ENCODE peak calls at places on chromosomes 1 and 21, in four cellular contexts. S, N, L and Z are unnamed samples. For H3K4me1, the result is how much of the 10 kb centered on the place peaks cover.

GRCh38 chr21:45516671-45517151 is 25.5 kb downstream of the SLC19A1 start:
- DNase-seq in N (no peak), L (no peak), S (no peak), Z (no peak)

GRCh38 chr1:108050134-108050533 is 85.2 kb upstream of the VAV3 start:
- DNase-seq in S (no peak), L (no peak), N (no peak), Z (no peak)

GRCh38 chr1:53642607-53643006 is 96.4 kb downstream of the GLIS1 start:
- DNase-seq in L (no peak), S (no peak), N (no peak), Z (no peak)

GRCh38 chr1:151047591-151047924 is at the start of gene C1orf56:
- DNase-seq in N (peak), S (no peak), L (peak), Z (no peak)

GRCh38 chr1:244548558-244549115 is 87.6 kb downstream of the CATSPERE start:
- DNase-seq in N (no peak), L (no peak), S (no peak), Z (no peak)

GRCh38 chr1:30413606-30414005 is 309.8 kb downstream of the MATN1 start:
- DNase-seq in S (no peak), L (no peak), N (peak), Z (no peak)

GRCh38 chr1:55276671-55277376 is 61.7 kb upstream of the USP24 start:
- DNase-seq in S (no peak), L (no peak), N (no peak), Z (no peak)

GRCh38 chr1:78533536-78533935 is 42.8 kb downstream of the PTGFR start:
- DNase-seq in S (no peak), N (no peak), L (no peak), Z (no peak)

GRCh38 chr1:218479436-218480115 is 134.4 kb downstream of the TGFB2 start:
- DNase-seq in S (no peak), L (peak), N (no peak), Z (peak)

GRCh38 chr21:42366292-42367010 is at the start of gene TFF1:
- DNase-seq in L (no peak), S (no peak), N (no peak), Z (no peak)

GRCh38 chr1:229114315-229114714 is 156.6 kb upstream of the RAB4A start:
- DNase-seq in N (no peak), S (no peak), L (peak), Z (no peak)

GRCh38 chr1:225845633-225846259 is 35.8 kb downstream of the EPHX1 start:
- DNase-seq in L (peak), N (peak), S (peak), Z (peak)
- H3K4me1 ChIP-seq in L (under half), N (under half), S (under half), Z (under half)

DNA sequence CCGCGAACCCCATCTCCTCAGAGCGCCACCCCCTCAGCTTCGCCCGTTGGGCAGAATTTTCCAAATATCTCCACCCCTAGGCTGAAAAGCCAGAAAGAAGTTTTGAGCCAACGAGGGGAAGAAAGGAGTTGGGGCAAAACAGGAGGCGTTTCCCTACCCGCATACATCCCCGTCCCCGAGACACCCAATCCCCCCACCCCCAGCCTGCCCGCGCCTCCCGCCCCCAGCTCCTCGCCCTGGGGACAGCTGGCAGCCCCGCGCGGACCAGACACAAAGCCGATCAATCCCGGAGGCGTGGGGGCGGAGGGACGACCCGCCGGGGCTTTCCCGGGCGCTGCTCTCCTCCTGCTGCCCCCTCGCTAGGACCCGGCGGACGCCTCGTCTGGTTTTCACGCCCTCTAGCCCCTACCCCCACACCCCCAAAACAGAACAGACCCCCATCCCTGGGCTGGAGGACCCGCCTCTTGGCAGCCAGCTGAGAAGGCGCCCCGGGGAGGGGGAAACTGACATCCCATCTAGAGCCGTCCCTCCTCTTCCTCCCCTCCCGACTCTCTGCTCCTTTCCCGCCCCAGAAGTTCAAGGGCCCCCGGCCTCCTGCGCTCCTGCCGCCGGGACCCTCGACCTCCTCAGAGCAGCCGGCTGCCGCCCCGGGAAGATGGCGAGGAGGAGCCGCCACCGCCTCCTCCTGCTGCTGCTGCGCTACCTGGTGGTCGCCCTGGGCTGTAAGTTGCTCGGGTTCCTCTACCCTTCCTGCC is at the start of gene JAM2:
- DNase-seq in S (no peak), N (no peak), L (peak), Z (no peak)
- TF ChIP-seq CTCF in S (no peak), N (no peak), L (no peak), Z (no peak)

DNA sequence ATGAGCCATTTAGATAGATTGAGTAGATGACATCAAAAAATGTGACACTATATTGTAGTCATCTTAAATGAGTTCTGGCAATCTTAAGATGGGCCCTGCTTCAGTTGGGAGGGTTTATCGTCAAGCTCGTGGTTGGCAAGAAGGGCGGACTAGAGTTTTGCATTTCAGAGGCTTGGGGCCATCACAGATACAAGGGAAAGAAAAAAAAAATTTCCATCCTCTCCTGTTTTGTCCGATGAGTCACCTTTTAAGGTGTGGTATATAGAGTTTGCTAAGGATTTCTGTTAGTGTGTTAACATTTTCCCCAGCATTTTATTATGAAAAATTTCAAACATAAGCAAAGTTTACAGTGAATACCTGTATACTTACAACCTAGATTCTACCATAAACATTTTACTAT is 31.8 kb upstream of the KCNQ4 start:
- DNase-seq in N (no peak), S (no peak), L (no peak), Z (peak)
- H3K27ac ChIP-seq in N (no peak), S (no peak), L (no peak), Z (no peak)

GRCh38 chr21:14290584-14290983 is 74.6 kb downstream of the RBM11 start:
- DNase-seq in N (no peak), L (no peak), S (no peak), Z (no peak)

GRCh38 chr21:14284439-14284838 is 68.5 kb downstream of the RBM11 start:
- DNase-seq in N (no peak), S (no peak), L (no peak), Z (no peak)

GRCh38 chr21:14285147-14285546 is 69.2 kb downstream of the RBM11 start:
- DNase-seq in N (no peak), L (no peak), S (no peak), Z (no peak)
- H3K4me1 ChIP-seq in N (under half), L (under half), S (under half), Z (under half)

GRCh38 chr1:24390924-24391782 is 22.4 kb downstream of the STPG1 start:
- DNase-seq in N (peak), L (peak), S (peak), Z (no peak)

GRCh38 chr1:24393892-24394291 is 19.7 kb downstream of the STPG1 start:
- DNase-seq in N (peak), S (no peak), L (peak), Z (no peak)

GRCh38 chr1:24392982-24393645 is 20.5 kb downstream of the STPG1 start:
- DNase-seq in S (no peak), N (no peak), L (no peak), Z (no peak)

GRCh38 chr1:24392604-24392946 is 21.0 kb downstream of the STPG1 start:
- DNase-seq in N (no peak), L (no peak), S (no peak), Z (no peak)

GRCh38 chr1:24391882-24392603 is 21.5 kb downstream of the STPG1 start:
- DNase-seq in S (no peak), N (peak), L (peak), Z (peak)
- TF ChIP-seq CTCF in S (peak), N (peak), L (peak), Z (peak)

DNA sequence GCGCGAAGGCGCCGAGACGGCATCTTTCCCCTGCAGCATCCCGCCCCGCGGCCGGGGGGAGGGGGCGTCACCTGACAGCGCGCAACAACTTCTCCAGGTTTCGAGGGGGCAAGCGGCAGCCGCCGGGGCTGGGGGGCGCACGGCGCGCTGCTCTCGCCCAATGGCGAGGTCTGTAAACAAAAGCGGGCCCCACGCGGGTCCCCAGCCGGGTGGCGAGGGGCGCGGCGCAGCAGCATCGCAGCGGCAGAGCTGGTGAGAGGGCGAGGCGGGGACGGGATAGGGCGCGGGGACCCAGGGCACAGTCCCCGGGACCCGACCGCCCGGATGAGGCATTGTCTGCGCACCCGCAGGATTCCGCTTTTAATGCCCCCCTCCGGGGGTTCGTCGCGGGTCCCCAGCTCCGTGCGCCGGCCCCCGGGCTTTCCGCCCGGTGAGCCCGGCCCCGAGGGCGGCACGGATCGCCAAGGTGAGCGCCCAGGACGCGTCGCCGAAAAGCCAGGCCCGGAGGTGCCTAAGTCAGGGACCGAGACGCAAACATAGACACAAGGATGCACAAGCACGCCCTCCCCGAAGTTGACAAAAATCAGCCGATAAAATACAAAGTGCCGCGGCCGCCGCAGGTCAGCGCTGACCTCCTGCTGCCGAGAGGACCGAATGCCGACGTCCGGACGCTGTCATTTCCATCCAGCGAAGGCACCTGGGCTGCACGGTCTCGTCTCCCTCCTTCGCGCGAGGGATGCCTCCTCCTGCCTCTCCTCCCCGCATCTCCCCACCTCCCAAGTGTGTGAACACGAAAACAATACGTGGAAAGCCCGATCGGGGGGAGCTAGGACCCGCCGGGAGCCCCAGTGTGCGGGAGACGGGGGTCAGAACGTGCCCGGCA is 101.3 kb upstream of the SOD1 start:
- DNase-seq in N (no peak), S (no peak), L (peak), Z (peak)
- H3K27ac ChIP-seq in N (no peak), S (peak), L (no peak), Z (no peak)

DNA sequence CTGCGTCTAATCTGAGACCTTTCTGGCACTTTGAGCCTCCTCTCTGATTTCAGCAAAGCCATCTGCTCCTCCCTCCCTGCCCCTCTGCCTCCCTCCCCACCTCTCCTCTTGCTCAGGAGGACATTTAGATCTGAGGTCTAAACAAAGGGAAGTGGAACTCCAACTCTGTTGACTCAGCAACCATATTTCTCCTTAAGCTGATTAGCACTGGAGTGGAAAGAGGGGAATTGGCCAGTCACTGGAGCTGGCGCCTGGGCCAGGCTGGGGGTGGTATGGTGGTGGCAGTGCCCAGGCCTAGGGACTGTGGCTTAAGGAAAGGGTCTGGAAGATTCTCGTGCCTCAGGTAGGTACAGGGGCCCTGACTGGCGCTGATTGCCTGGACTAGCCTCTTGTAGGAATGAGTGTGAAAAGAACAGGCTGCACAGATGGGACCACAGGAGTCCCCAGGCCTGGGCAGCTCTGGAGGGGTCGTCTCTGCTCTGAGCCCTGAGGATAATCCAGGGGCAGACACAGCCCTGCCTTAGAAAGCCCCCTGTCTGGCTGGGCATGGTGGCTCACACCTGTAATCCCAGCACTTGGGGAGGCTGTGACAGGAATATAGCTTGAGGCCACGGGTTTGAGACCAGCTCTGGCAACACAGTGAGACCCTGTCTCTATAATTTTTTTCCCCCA is 11.9 kb downstream of the SH2D2A start:
- DNase-seq in L (peak), N (no peak), S (no peak), Z (no peak)
- H3K4me1 ChIP-seq in L (under half), N (under half), S (under half), Z (under half)

GRCh38 chr1:5745776-5746610 is 246.2 kb downstream of the NPHP4 start:
- DNase-seq in N (peak), S (peak), L (peak), Z (peak)
- TF ChIP-seq CTCF in N (peak), S (peak), L (peak), Z (peak)

GRCh38 chr1:8458607-8459006 is 140.7 kb downstream of the SLC45A1 start:
- DNase-seq in N (no peak), S (no peak), L (no peak), Z (no peak)

GRCh38 chr1:8456306-8456912 is 138.5 kb downstream of the SLC45A1 start:
- DNase-seq in S (no peak), L (peak), N (no peak), Z (peak)

GRCh38 chr1:8457771-8458409 is 140.0 kb downstream of the SLC45A1 start:
- DNase-seq in N (no peak), L (no peak), S (no peak), Z (no peak)

GRCh38 chr1:8456991-8457390 is 139.1 kb downstream of the SLC45A1 start:
- DNase-seq in L (no peak), N (no peak), S (no peak), Z (no peak)

DNA sequence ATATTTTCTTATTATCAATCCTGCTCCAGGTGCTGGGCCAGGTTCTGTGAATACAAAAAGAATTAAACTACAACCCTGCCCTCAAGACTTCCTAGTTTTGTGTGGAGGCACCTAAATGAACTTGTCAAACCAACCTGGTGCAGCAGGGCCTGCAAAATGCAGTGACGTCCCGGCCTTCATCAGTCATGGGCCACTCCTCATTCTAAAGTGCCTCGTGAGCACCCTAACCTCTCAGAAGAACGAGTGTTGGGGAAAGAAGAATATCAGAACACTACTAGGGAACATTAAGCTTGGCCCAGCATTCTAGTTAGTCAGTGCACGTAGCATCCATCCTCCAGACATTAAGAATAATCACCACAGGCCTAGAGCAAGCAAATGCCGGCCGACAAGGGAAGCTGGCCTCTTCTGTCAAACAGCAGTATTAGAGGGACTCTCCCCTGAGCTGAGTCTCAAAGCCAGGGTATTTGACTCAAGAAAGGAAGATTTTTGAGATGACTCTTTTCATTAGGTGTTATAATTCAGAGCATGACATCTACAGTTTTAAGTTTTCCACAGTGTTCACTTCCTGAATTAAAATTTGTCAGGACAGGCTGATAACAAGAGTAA is 137.9 kb downstream of the SLC45A1 start:
- DNase-seq in S (no peak), L (no peak), N (no peak), Z (no peak)
- H3K27ac ChIP-seq in S (no peak), L (peak), N (peak), Z (peak)

GRCh38 chr1:203300441-203301330 is 4.6 kb upstream of the BTG2 start:
- DNase-seq in L (no peak), S (no peak), N (no peak), Z (no peak)

GRCh38 chr1:203302894-203303293 is 2.4 kb upstream of the BTG2 start:
- DNase-seq in N (no peak), L (no peak), S (no peak), Z (no peak)

GRCh38 chr1:203301331-203301668 is 4.0 kb upstream of the BTG2 start:
- DNase-seq in L (no peak), S (no peak), N (no peak), Z (no peak)

GRCh38 chr1:203304391-203304918 is 864 bp upstream of the BTG2 start:
- DNase-seq in L (no peak), S (no peak), N (no peak), Z (no peak)

DNA sequence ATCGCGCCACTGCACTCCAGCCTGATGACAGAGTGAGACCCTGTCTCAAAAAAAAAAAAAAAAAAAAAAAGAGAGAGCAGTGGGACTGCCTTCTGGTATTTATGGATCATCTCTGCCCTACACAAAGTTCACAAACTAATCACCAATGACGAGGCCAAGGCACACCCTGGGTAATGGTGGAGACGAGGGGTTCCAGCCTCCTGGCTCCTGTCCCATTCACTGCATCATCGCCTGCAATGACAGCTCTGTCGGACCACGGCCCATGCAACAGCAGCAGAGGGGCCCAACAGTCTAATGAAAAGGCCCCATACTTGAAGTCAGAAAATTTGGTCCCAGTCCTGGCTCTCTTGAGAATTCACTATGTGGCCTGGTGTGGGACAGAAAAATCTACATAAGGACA is 2.9 kb upstream of the BTG2 start:
- DNase-seq in L (no peak), N (no peak), S (no peak), Z (no peak)
- H3K4me1 ChIP-seq in L (under half), N (under half), S (under half), Z (under half)